ENCODE peak calls at places on chromosomes 13 and 19, in five cellular contexts. One of them, this sample, is unnamed.

GRCh38 chr13:75558130-75558840 is 8.7 kb downstream of the UCHL3 start:
- DNase-seq in activated B cell treated with CpG ODN at 0.5 μM for 24 hours: no peak
- DNase-seq in cardiac muscle cell: no peak
- DNase-seq in brain microvascular endothelial cell: no peak
- DNase-seq in nephron progenitor cell: no peak
- DNase-seq in this sample: no peak

GRCh38 chr19:35476149-35476548 is 14.1 kb downstream of the KRTDAP start:
- DNase-seq in activated B cell treated with CpG ODN at 0.5 μM for 24 hours: no peak
- DNase-seq in cardiac muscle cell: no peak
- DNase-seq in brain microvascular endothelial cell: no peak
- DNase-seq in nephron progenitor cell: no peak
- DNase-seq in this sample: no peak

GRCh38 chr13:38590796-38591507 is 95.9 kb upstream of the FREM2 start:
- DNase-seq in activated B cell treated with CpG ODN at 0.5 μM for 24 hours: no peak
- DNase-seq in cardiac muscle cell: peak
- DNase-seq in brain microvascular endothelial cell: no peak
- DNase-seq in nephron progenitor cell: no peak
- DNase-seq in this sample: no peak

GRCh38 chr13:77343841-77344240 is 16.9 kb upstream of the MYCBP2 start:
- DNase-seq in activated B cell treated with CpG ODN at 0.5 μM for 24 hours: no peak
- DNase-seq in cardiac muscle cell: no peak
- DNase-seq in brain microvascular endothelial cell: no peak
- DNase-seq in nephron progenitor cell: no peak
- DNase-seq in this sample: no peak

GRCh38 chr19:45340899-45341453 is 426 bp downstream of the KLC3 start:
- DNase-seq in activated B cell treated with CpG ODN at 0.5 μM for 24 hours: no peak
- DNase-seq in cardiac muscle cell: no peak
- DNase-seq in brain microvascular endothelial cell: peak
- DNase-seq in nephron progenitor cell: no peak
- DNase-seq in this sample: no peak

GRCh38 chr13:99971576-99972189 is at the start of gene ZIC5:
- DNase-seq in activated B cell treated with CpG ODN at 0.5 μM for 24 hours: no peak
- DNase-seq in cardiac muscle cell: peak
- DNase-seq in brain microvascular endothelial cell: no peak
- DNase-seq in nephron progenitor cell: peak
- DNase-seq in this sample: no peak

GRCh38 chr19:47615714-47616113 is 6.8 kb downstream of the BICRA start:
- DNase-seq in activated B cell treated with CpG ODN at 0.5 μM for 24 hours: no peak
- DNase-seq in cardiac muscle cell: no peak
- DNase-seq in brain microvascular endothelial cell: no peak
- DNase-seq in nephron progenitor cell: no peak
- DNase-seq in this sample: no peak

GRCh38 chr19:34480491-34480890 is 1.1 kb upstream of the WTIP start:
- DNase-seq in activated B cell treated with CpG ODN at 0.5 μM for 24 hours: no peak
- DNase-seq in cardiac muscle cell: no peak
- DNase-seq in brain microvascular endothelial cell: no peak
- DNase-seq in nephron progenitor cell: no peak
- DNase-seq in this sample: no peak

GRCh38 chr13:78193853-78194252 is 275.2 kb upstream of the EDNRB start:
- DNase-seq in activated B cell treated with CpG ODN at 0.5 μM for 24 hours: no peak
- DNase-seq in cardiac muscle cell: no peak
- DNase-seq in brain microvascular endothelial cell: no peak
- DNase-seq in nephron progenitor cell: no peak
- DNase-seq in this sample: no peak

GRCh38 chr13:99009987-99010551 is 32.2 kb upstream of the DOCK9 start:
- DNase-seq in activated B cell treated with CpG ODN at 0.5 μM for 24 hours: no peak
- DNase-seq in cardiac muscle cell: no peak
- DNase-seq in brain microvascular endothelial cell: no peak
- DNase-seq in nephron progenitor cell: no peak
- DNase-seq in this sample: no peak

GRCh38 chr13:110119943-110120905 is 186.7 kb downstream of the COL4A1 start:
- DNase-seq in activated B cell treated with CpG ODN at 0.5 μM for 24 hours: no peak
- DNase-seq in cardiac muscle cell: no peak
- DNase-seq in brain microvascular endothelial cell: no peak
- DNase-seq in nephron progenitor cell: no peak
- DNase-seq in this sample: no peak

GRCh38 chr19:29964171-29964570 is 22.1 kb downstream of the URI1 start:
- DNase-seq in activated B cell treated with CpG ODN at 0.5 μM for 24 hours: no peak
- DNase-seq in cardiac muscle cell: no peak
- DNase-seq in brain microvascular endothelial cell: no peak
- DNase-seq in nephron progenitor cell: no peak
- DNase-seq in this sample: no peak

GRCh38 chr19:29963576-29963975 is 21.5 kb downstream of the URI1 start:
- DNase-seq in activated B cell treated with CpG ODN at 0.5 μM for 24 hours: no peak
- DNase-seq in cardiac muscle cell: no peak
- DNase-seq in brain microvascular endothelial cell: no peak
- DNase-seq in nephron progenitor cell: no peak
- DNase-seq in this sample: no peak

GRCh38 chr19:29967623-29968022 is 25.6 kb downstream of the URI1 start:
- DNase-seq in activated B cell treated with CpG ODN at 0.5 μM for 24 hours: no peak
- DNase-seq in cardiac muscle cell: no peak
- DNase-seq in brain microvascular endothelial cell: peak
- DNase-seq in nephron progenitor cell: no peak
- DNase-seq in this sample: no peak

GRCh38 chr19:29965529-29965928 is 23.5 kb downstream of the URI1 start:
- DNase-seq in activated B cell treated with CpG ODN at 0.5 μM for 24 hours: no peak
- DNase-seq in cardiac muscle cell: no peak
- DNase-seq in brain microvascular endothelial cell: no peak
- DNase-seq in nephron progenitor cell: no peak
- DNase-seq in this sample: no peak

GRCh38 chr19:29966594-29967249 is 24.7 kb downstream of the URI1 start:
- DNase-seq in activated B cell treated with CpG ODN at 0.5 μM for 24 hours: no peak
- DNase-seq in cardiac muscle cell: peak
- DNase-seq in brain microvascular endothelial cell: no peak
- DNase-seq in nephron progenitor cell: no peak
- DNase-seq in this sample: no peak
- TF ChIP-seq CTCF in activated B cell treated with CpG ODN at 0.5 μM for 24 hours: no peak
- TF ChIP-seq CTCF in cardiac muscle cell: peak
- TF ChIP-seq CTCF in brain microvascular endothelial cell: no peak
- TF ChIP-seq CTCF in nephron progenitor cell: no peak
- TF ChIP-seq CTCF in this sample: no peak

GRCh38 chr19:53870485-53870844 is 2.8 kb downstream of the MYADM start:
- DNase-seq in activated B cell treated with CpG ODN at 0.5 μM for 24 hours: peak
- DNase-seq in cardiac muscle cell: no peak
- DNase-seq in brain microvascular endothelial cell: no peak
- DNase-seq in nephron progenitor cell: peak
- DNase-seq in this sample: no peak
- TF ChIP-seq CTCF in activated B cell treated with CpG ODN at 0.5 μM for 24 hours: no peak
- TF ChIP-seq CTCF in cardiac muscle cell: no peak
- TF ChIP-seq CTCF in brain microvascular endothelial cell: no peak
- TF ChIP-seq CTCF in nephron progenitor cell: no peak
- TF ChIP-seq CTCF in this sample: no peak

DNA sequence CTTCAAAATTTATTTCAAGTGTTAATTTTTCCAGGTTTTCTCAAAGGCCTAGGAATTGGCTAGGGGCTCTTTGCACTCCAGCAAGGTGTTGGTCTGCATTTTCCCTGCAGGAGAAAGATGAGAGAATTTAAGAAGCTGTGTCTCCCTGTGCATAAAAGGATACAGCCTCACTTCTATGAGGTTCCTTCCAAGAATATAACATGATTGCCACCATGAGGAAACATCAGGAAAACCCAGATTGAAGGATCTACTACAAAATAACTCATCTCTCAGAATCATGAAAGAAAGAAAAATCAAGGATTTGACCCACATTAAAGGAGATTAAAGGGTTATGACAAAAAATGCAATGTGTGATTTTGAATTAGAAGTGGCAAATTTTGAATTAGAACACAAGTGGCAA is 69.9 kb downstream of the RUBCNL start:
- DNase-seq in activated B cell treated with CpG ODN at 0.5 μM for 24 hours: no peak
- DNase-seq in cardiac muscle cell: no peak
- DNase-seq in brain microvascular endothelial cell: no peak
- DNase-seq in nephron progenitor cell: no peak
- DNase-seq in this sample: no peak
- TF ChIP-seq CTCF in activated B cell treated with CpG ODN at 0.5 μM for 24 hours: no peak
- TF ChIP-seq CTCF in cardiac muscle cell: peak
- TF ChIP-seq CTCF in brain microvascular endothelial cell: no peak
- TF ChIP-seq CTCF in nephron progenitor cell: no peak
- TF ChIP-seq CTCF in this sample: no peak

GRCh38 chr13:41502021-41502420 is 44.7 kb downstream of the RGCC start:
- DNase-seq in activated B cell treated with CpG ODN at 0.5 μM for 24 hours: no peak
- DNase-seq in cardiac muscle cell: no peak
- DNase-seq in brain microvascular endothelial cell: no peak
- DNase-seq in nephron progenitor cell: no peak
- DNase-seq in this sample: no peak

GRCh38 chr13:41499452-41499851 is 42.1 kb downstream of the RGCC start:
- DNase-seq in activated B cell treated with CpG ODN at 0.5 μM for 24 hours: no peak
- DNase-seq in cardiac muscle cell: no peak
- DNase-seq in brain microvascular endothelial cell: no peak
- DNase-seq in nephron progenitor cell: no peak
- DNase-seq in this sample: no peak

GRCh38 chr13:41501281-41501680 is 43.9 kb downstream of the RGCC start:
- DNase-seq in activated B cell treated with CpG ODN at 0.5 μM for 24 hours: no peak
- DNase-seq in cardiac muscle cell: no peak
- DNase-seq in brain microvascular endothelial cell: no peak
- DNase-seq in nephron progenitor cell: no peak
- DNase-seq in this sample: no peak

GRCh38 chr13:41502676-41503075 is 45.3 kb downstream of the RGCC start:
- DNase-seq in activated B cell treated with CpG ODN at 0.5 μM for 24 hours: no peak
- DNase-seq in cardiac muscle cell: no peak
- DNase-seq in brain microvascular endothelial cell: no peak
- DNase-seq in nephron progenitor cell: no peak
- DNase-seq in this sample: no peak

DNA sequence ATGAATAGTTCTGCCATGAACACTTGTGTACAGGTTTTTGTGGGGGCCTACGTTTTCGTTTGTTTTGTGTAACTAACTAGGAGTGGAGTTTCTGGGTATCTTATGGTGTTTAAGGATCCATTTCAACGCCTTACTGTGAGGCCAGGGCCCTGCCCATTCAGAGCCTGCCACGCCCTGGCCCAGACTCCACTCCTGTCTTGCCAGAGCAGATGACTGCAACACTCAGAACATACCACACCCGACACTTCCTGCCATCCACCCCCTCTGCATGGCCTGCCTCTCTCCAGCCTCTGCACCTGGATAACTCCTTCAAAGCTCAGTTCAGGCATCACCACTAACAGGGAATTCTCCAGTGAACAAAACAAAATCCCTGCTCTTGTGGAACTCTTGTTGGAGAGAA is 43.2 kb downstream of the RGCC start:
- DNase-seq in activated B cell treated with CpG ODN at 0.5 μM for 24 hours: no peak
- DNase-seq in cardiac muscle cell: no peak
- DNase-seq in brain microvascular endothelial cell: no peak
- DNase-seq in nephron progenitor cell: no peak
- DNase-seq in this sample: no peak
- TF ChIP-seq CTCF in activated B cell treated with CpG ODN at 0.5 μM for 24 hours: no peak
- TF ChIP-seq CTCF in cardiac muscle cell: no peak
- TF ChIP-seq CTCF in brain microvascular endothelial cell: no peak
- TF ChIP-seq CTCF in nephron progenitor cell: no peak
- TF ChIP-seq CTCF in this sample: no peak

GRCh38 chr13:50122465-50122864 is 107.2 kb downstream of the KCNRG start:
- DNase-seq in activated B cell treated with CpG ODN at 0.5 μM for 24 hours: no peak
- DNase-seq in cardiac muscle cell: no peak
- DNase-seq in brain microvascular endothelial cell: no peak
- DNase-seq in nephron progenitor cell: no peak
- DNase-seq in this sample: no peak
- TF ChIP-seq CTCF in activated B cell treated with CpG ODN at 0.5 μM for 24 hours: no peak
- TF ChIP-seq CTCF in cardiac muscle cell: no peak
- TF ChIP-seq CTCF in brain microvascular endothelial cell: no peak
- TF ChIP-seq CTCF in nephron progenitor cell: no peak
- TF ChIP-seq CTCF in this sample: no peak